ENCODE peak calls at places on chromosomes 13 and 19, in four cellular contexts. X, B, K and H are unnamed samples.
A peak's percentile ranks its signal among the peaks of the same experiment; 100 is the strongest.

GRCh38 chr13:34037636-34038325 is 219.8 kb downstream of the RFC3 start:
- DNase-seq in X (no peak), B (no peak), K (no peak), H (no peak)

GRCh38 chr19:31139871-31140505 is 209.2 kb downstream of the TSHZ3 start:
- DNase-seq in X (peak; percentile 46), B (no peak), K (no peak), H (no peak)

GRCh38 chr13:73505487-73505886 is 446.7 kb downstream of the KLF5 start:
- DNase-seq in X (no peak), B (no peak), K (no peak), H (no peak)

GRCh38 chr19:47176071-47176626 is 45.5 kb downstream of the SAE1 start:
- DNase-seq in X (no peak), B (no peak), K (no peak), H (no peak)

GRCh38 chr13:92136449-92137180 is 738.2 kb downstream of the GPC5 start:
- DNase-seq in X (no peak), B (no peak), K (no peak), H (no peak)

GRCh38 chr13:71021810-71022422 is 845.1 kb downstream of the DACH1 start:
- DNase-seq in X (no peak), B (no peak), K (no peak), H (no peak)

GRCh38 chr19:55902080-55902751 is 29.9 kb downstream of the NLRP13 start:
- DNase-seq in X (no peak), B (no peak), K (no peak), H (no peak)

GRCh38 chr13:50990540-50991506 is 81.2 kb downstream of the RNASEH2B start:
- DNase-seq in X (no peak), B (peak; percentile 80), K (peak; percentile 77), H (peak; percentile 78)

GRCh38 chr13:82898625-82899024 is 983.6 kb downstream of the SLITRK1 start:
- DNase-seq in X (no peak), B (no peak), K (no peak), H (no peak)

GRCh38 chr13:44818428-44818827 is 170.8 kb downstream of the NUFIP1 start:
- DNase-seq in X (no peak), B (no peak), K (no peak), H (no peak)

GRCh38 chr13:109383683-109384082 is 402.7 kb downstream of the IRS2 start:
- DNase-seq in X (no peak), B (no peak), K (no peak), H (no peak)

GRCh38 chr13:32060319-32060924 is 28.8 kb downstream of the FRY start:
- DNase-seq in X (no peak), B (no peak), K (no peak), H (no peak)

GRCh38 chr19:29202281-29202680 is 10.7 kb downstream of the UQCRFS1 start:
- DNase-seq in X (no peak), B (no peak), K (no peak), H (no peak)

GRCh38 chr19:49718991-49719390 is 28.1 kb downstream of the CPT1C start:
- DNase-seq in X (no peak), B (no peak), K (no peak), H (no peak)

GRCh38 chr13:23655321-23655720 is 85.1 kb downstream of the TNFRSF19 start:
- DNase-seq in X (no peak), B (no peak), K (no peak), H (no peak)

GRCh38 chr19:36059180-36059910 is 4.6 kb downstream of the WDR62 start:
- DNase-seq in X (no peak), B (no peak), K (no peak), H (no peak)

GRCh38 chr19:22326219-22326618 is 40.0 kb downstream of the ZNF729 start:
- DNase-seq in X (no peak), B (no peak), K (no peak), H (no peak)

GRCh38 chr19:45090598-45090997 is 2.4 kb upstream of the PPP1R37 start:
- DNase-seq in X (no peak), B (no peak), K (no peak), H (no peak)

GRCh38 chr13:29954082-29955043 is 103.9 kb upstream of the UBL3 start:
- DNase-seq in X (no peak), B (no peak), K (no peak), H (no peak)

GRCh38 chr19:30064021-30064699 is 122.1 kb downstream of the URI1 start:
- DNase-seq in X (no peak), B (no peak), K (peak; percentile 48), H (peak; percentile 45)

GRCh38 chr19:13712767-13713201 is 51.5 kb upstream of the MRI1 start:
- DNase-seq in X (no peak), B (no peak), K (no peak), H (no peak)

GRCh38 chr19:43101950-43102349 is 19.4 kb upstream of the PSG2 start:
- DNase-seq in X (no peak), B (no peak), K (no peak), H (no peak)

GRCh38 chr13:87131611-87132010 is 539.6 kb upstream of the SLITRK5 start:
- DNase-seq in X (no peak), B (no peak), K (no peak), H (no peak)

GRCh38 chr13:112782433-112783010 is 92.7 kb downstream of the ATP11A start:
- DNase-seq in X (no peak), B (no peak), K (no peak), H (no peak)

GRCh38 chr13:106873810-106874209 is 305.9 kb upstream of the ARGLU1 start:
- DNase-seq in X (no peak), B (no peak), K (no peak), H (no peak)

GRCh38 chr13:105735269-105735668 is 800.2 kb downstream of the EFNB2 start:
- DNase-seq in X (no peak), B (no peak), K (no peak), H (no peak)

GRCh38 chr19:55670280-55671053 is 4.6 kb upstream of the EPN1 start:
- DNase-seq in X (no peak), B (no peak), K (peak; percentile 76), H (no peak)

GRCh38 chr13:113845723-113846638 is 17.9 kb downstream of the GAS6 start:
- DNase-seq in X (no peak), B (peak; percentile 8), K (peak; percentile 50), H (peak; percentile 63)

GRCh38 chr13:47372742-47373141 is 475.9 kb upstream of the HTR2A start:
- DNase-seq in X (no peak), B (no peak), K (no peak), H (no peak)